ENCODE peak calls at places on chromosomes 13 and 19, in ten cellular contexts. One of them, this sample, is unnamed.

GRCh38 chr13:96403241-96403640 is 313.3 kb downstream of the HS6ST3 start:
- DNase-seq in astrocyte: no peak
- DNase-seq in fibroblast of pulmonary artery: no peak
- DNase-seq in sigmoid colon: no peak
- DNase-seq in GM10248: no peak
- DNase-seq in astrocyte of the spinal cord: no peak
- DNase-seq in CD4-positive, alpha-beta T cell: no peak
- DNase-seq in HFFc6: no peak
- DNase-seq in AG04450: no peak
- DNase-seq in cardiac muscle cell: no peak
- DNase-seq in this sample: no peak

GRCh38 chr19:55651236-55651635 is 3.2 kb downstream of the CCDC106 start:
- DNase-seq in astrocyte: no peak
- DNase-seq in sigmoid colon: no peak
- DNase-seq in HFFc6: no peak
- DNase-seq in AG04450: no peak
- DNase-seq in fibroblast of pulmonary artery: no peak
- DNase-seq in astrocyte of the spinal cord: no peak
- DNase-seq in GM10248: no peak
- DNase-seq in cardiac muscle cell: no peak
- DNase-seq in CD4-positive, alpha-beta T cell: no peak
- DNase-seq in this sample: no peak

GRCh38 chr13:79973533-79973963 is 367.4 kb downstream of the SPRY2 start:
- DNase-seq in cardiac muscle cell: no peak
- DNase-seq in GM10248: peak; percentile 9
- DNase-seq in HFFc6: no peak
- DNase-seq in sigmoid colon: no peak
- DNase-seq in fibroblast of pulmonary artery: no peak
- DNase-seq in astrocyte: no peak
- DNase-seq in astrocyte of the spinal cord: no peak
- DNase-seq in CD4-positive, alpha-beta T cell: no peak
- DNase-seq in AG04450: no peak
- DNase-seq in this sample: peak; percentile 9

GRCh38 chr19:56162258-56162657 is 13.6 kb upstream of the GALP start:
- DNase-seq in fibroblast of pulmonary artery: peak; percentile 52
- DNase-seq in HFFc6: no peak
- DNase-seq in sigmoid colon: no peak
- DNase-seq in AG04450: no peak
- DNase-seq in astrocyte: peak; percentile 20
- DNase-seq in GM10248: no peak
- DNase-seq in astrocyte of the spinal cord: peak; percentile 19
- DNase-seq in cardiac muscle cell: no peak
- DNase-seq in CD4-positive, alpha-beta T cell: no peak
- DNase-seq in this sample: no peak

GRCh38 chr13:75715598-75716523 is 79.7 kb downstream of the LMO7 start:
- DNase-seq in CD4-positive, alpha-beta T cell: no peak
- DNase-seq in fibroblast of pulmonary artery: peak; percentile 55
- DNase-seq in cardiac muscle cell: no peak
- DNase-seq in GM10248: peak; percentile 35
- DNase-seq in HFFc6: no peak
- DNase-seq in sigmoid colon: no peak
- DNase-seq in astrocyte of the spinal cord: peak; percentile 24
- DNase-seq in AG04450: no peak
- DNase-seq in astrocyte: no peak
- DNase-seq in this sample: peak; percentile 38

GRCh38 chr19:45769821-45770191 is 754 bp upstream of the SIX5 start:
- DNase-seq in GM10248: no peak
- DNase-seq in cardiac muscle cell: no peak
- DNase-seq in astrocyte of the spinal cord: no peak
- DNase-seq in HFFc6: no peak
- DNase-seq in astrocyte: no peak
- DNase-seq in sigmoid colon: peak; percentile 88
- DNase-seq in AG04450: no peak
- DNase-seq in CD4-positive, alpha-beta T cell: peak; percentile 64
- DNase-seq in fibroblast of pulmonary artery: peak; percentile 52
- DNase-seq in this sample: peak; percentile 66

GRCh38 chr13:43061496-43062280 is 38.3 kb downstream of the DNAJC15 start:
- DNase-seq in astrocyte of the spinal cord: no peak
- DNase-seq in fibroblast of pulmonary artery: no peak
- DNase-seq in CD4-positive, alpha-beta T cell: no peak
- DNase-seq in AG04450: no peak
- DNase-seq in GM10248: no peak
- DNase-seq in sigmoid colon: no peak
- DNase-seq in HFFc6: no peak
- DNase-seq in astrocyte: no peak
- DNase-seq in cardiac muscle cell: no peak
- DNase-seq in this sample: no peak

GRCh38 chr19:4987692-4988370 is 18.9 kb downstream of the KDM4B start:
- DNase-seq in astrocyte: peak; percentile 48
- DNase-seq in HFFc6: no peak
- DNase-seq in AG04450: no peak
- DNase-seq in GM10248: no peak
- DNase-seq in cardiac muscle cell: no peak
- DNase-seq in CD4-positive, alpha-beta T cell: no peak
- DNase-seq in astrocyte of the spinal cord: no peak
- DNase-seq in fibroblast of pulmonary artery: peak; percentile 48
- DNase-seq in sigmoid colon: no peak
- DNase-seq in this sample: no peak

GRCh38 chr13:20270163-20270865 is 38.2 kb upstream of the GJB6 start:
- DNase-seq in astrocyte of the spinal cord: peak; percentile 15
- DNase-seq in fibroblast of pulmonary artery: peak; percentile 10
- DNase-seq in astrocyte: peak; percentile 37
- DNase-seq in AG04450: no peak
- DNase-seq in sigmoid colon: no peak
- DNase-seq in CD4-positive, alpha-beta T cell: no peak
- DNase-seq in cardiac muscle cell: peak; percentile 17
- DNase-seq in GM10248: no peak
- DNase-seq in HFFc6: no peak
- DNase-seq in this sample: no peak

GRCh38 chr13:58712191-58712590 is 1080.6 kb downstream of the PCDH17 start:
- DNase-seq in AG04450: no peak
- DNase-seq in astrocyte of the spinal cord: no peak
- DNase-seq in fibroblast of pulmonary artery: no peak
- DNase-seq in CD4-positive, alpha-beta T cell: no peak
- DNase-seq in cardiac muscle cell: no peak
- DNase-seq in astrocyte: peak; percentile 0
- DNase-seq in sigmoid colon: no peak
- DNase-seq in GM10248: no peak
- DNase-seq in HFFc6: no peak
- DNase-seq in this sample: no peak

GRCh38 chr19:51020988-51021651 is 1.6 kb upstream of the KLK10 start:
- DNase-seq in CD4-positive, alpha-beta T cell: no peak
- DNase-seq in sigmoid colon: no peak
- DNase-seq in astrocyte: peak; percentile 27
- DNase-seq in cardiac muscle cell: peak; percentile 58
- DNase-seq in astrocyte of the spinal cord: peak; percentile 25
- DNase-seq in AG04450: peak; percentile 7
- DNase-seq in fibroblast of pulmonary artery: peak; percentile 69
- DNase-seq in GM10248: no peak
- DNase-seq in HFFc6: peak; percentile 51
- DNase-seq in this sample: peak; percentile 65

GRCh38 chr13:27372896-27373295 is 51.5 kb upstream of the GTF3A start:
- DNase-seq in HFFc6: no peak
- DNase-seq in AG04450: no peak
- DNase-seq in cardiac muscle cell: peak; percentile 27
- DNase-seq in fibroblast of pulmonary artery: peak; percentile 18
- DNase-seq in CD4-positive, alpha-beta T cell: no peak
- DNase-seq in astrocyte of the spinal cord: no peak
- DNase-seq in sigmoid colon: no peak
- DNase-seq in GM10248: no peak
- DNase-seq in astrocyte: no peak
- DNase-seq in this sample: no peak

GRCh38 chr19:15330801-15331418 is 1.4 kb downstream of the BRD4 start:
- DNase-seq in astrocyte: peak; percentile 82
- DNase-seq in sigmoid colon: no peak
- DNase-seq in GM10248: no peak
- DNase-seq in AG04450: peak; percentile 64
- DNase-seq in CD4-positive, alpha-beta T cell: no peak
- DNase-seq in cardiac muscle cell: peak; percentile 19
- DNase-seq in astrocyte of the spinal cord: peak; percentile 73
- DNase-seq in fibroblast of pulmonary artery: peak; percentile 69
- DNase-seq in HFFc6: peak; percentile 77
- DNase-seq in this sample: peak; percentile 49

GRCh38 chr13:98175823-98176222 is 1.2 kb downstream of the RNF113B start:
- DNase-seq in fibroblast of pulmonary artery: no peak
- DNase-seq in CD4-positive, alpha-beta T cell: no peak
- DNase-seq in cardiac muscle cell: no peak
- DNase-seq in sigmoid colon: no peak
- DNase-seq in AG04450: no peak
- DNase-seq in GM10248: no peak
- DNase-seq in astrocyte: peak; percentile 14
- DNase-seq in HFFc6: no peak
- DNase-seq in astrocyte of the spinal cord: no peak
- DNase-seq in this sample: no peak

GRCh38 chr19:16860118-16860517 is 28.7 kb upstream of the F2RL3 start:
- DNase-seq in fibroblast of pulmonary artery: no peak
- DNase-seq in HFFc6: no peak
- DNase-seq in CD4-positive, alpha-beta T cell: no peak
- DNase-seq in AG04450: no peak
- DNase-seq in astrocyte: no peak
- DNase-seq in sigmoid colon: no peak
- DNase-seq in GM10248: no peak
- DNase-seq in astrocyte of the spinal cord: no peak
- DNase-seq in cardiac muscle cell: no peak
- DNase-seq in this sample: no peak

GRCh38 chr19:44055870-44056269 is 4.0 kb downstream of the ZNF223 start:
- DNase-seq in AG04450: no peak
- DNase-seq in cardiac muscle cell: no peak
- DNase-seq in astrocyte of the spinal cord: no peak
- DNase-seq in sigmoid colon: no peak
- DNase-seq in fibroblast of pulmonary artery: no peak
- DNase-seq in CD4-positive, alpha-beta T cell: no peak
- DNase-seq in astrocyte: no peak
- DNase-seq in GM10248: no peak
- DNase-seq in HFFc6: no peak
- DNase-seq in this sample: no peak

GRCh38 chr19:14479985-14480694 is 5.0 kb upstream of the PTGER1 start:
- DNase-seq in astrocyte of the spinal cord: no peak
- DNase-seq in AG04450: no peak
- DNase-seq in GM10248: peak; percentile 87
- DNase-seq in cardiac muscle cell: peak; percentile 64
- DNase-seq in fibroblast of pulmonary artery: no peak
- DNase-seq in sigmoid colon: no peak
- DNase-seq in astrocyte: no peak
- DNase-seq in HFFc6: no peak
- DNase-seq in CD4-positive, alpha-beta T cell: peak; percentile 45
- DNase-seq in this sample: peak; percentile 93

GRCh38 chr19:18312021-18312534 is 10.8 kb downstream of the LSM4 start:
- DNase-seq in astrocyte of the spinal cord: no peak
- DNase-seq in GM10248: no peak
- DNase-seq in fibroblast of pulmonary artery: no peak
- DNase-seq in sigmoid colon: no peak
- DNase-seq in cardiac muscle cell: no peak
- DNase-seq in HFFc6: no peak
- DNase-seq in CD4-positive, alpha-beta T cell: no peak
- DNase-seq in AG04450: no peak
- DNase-seq in astrocyte: no peak
- DNase-seq in this sample: no peak
- TF ChIP-seq CTCF in astrocyte of the spinal cord: no peak
- TF ChIP-seq CTCF in GM10248: no peak
- TF ChIP-seq CTCF in fibroblast of pulmonary artery: no peak
- TF ChIP-seq CTCF in sigmoid colon: no peak
- TF ChIP-seq CTCF in cardiac muscle cell: no peak
- TF ChIP-seq CTCF in HFFc6: no peak
- TF ChIP-seq CTCF in CD4-positive, alpha-beta T cell: no peak
- TF ChIP-seq CTCF in AG04450: no peak
- TF ChIP-seq CTCF in astrocyte: no peak
- TF ChIP-seq CTCF in this sample: no peak

GRCh38 chr19:12770922-12771321 is 4.4 kb downstream of the HOOK2 start:
- DNase-seq in sigmoid colon: no peak
- DNase-seq in GM10248: no peak
- DNase-seq in HFFc6: no peak
- DNase-seq in cardiac muscle cell: no peak
- DNase-seq in AG04450: no peak
- DNase-seq in astrocyte: no peak
- DNase-seq in fibroblast of pulmonary artery: no peak
- DNase-seq in astrocyte of the spinal cord: no peak
- DNase-seq in CD4-positive, alpha-beta T cell: no peak
- DNase-seq in this sample: no peak

GRCh38 chr19:12774588-12775555 is at the start of gene HOOK2:
- DNase-seq in CD4-positive, alpha-beta T cell: peak; percentile 52
- DNase-seq in fibroblast of pulmonary artery: no peak
- DNase-seq in cardiac muscle cell: no peak
- DNase-seq in HFFc6: no peak
- DNase-seq in GM10248: no peak
- DNase-seq in astrocyte: no peak
- DNase-seq in sigmoid colon: peak; percentile 86
- DNase-seq in astrocyte of the spinal cord: no peak
- DNase-seq in AG04450: no peak
- DNase-seq in this sample: no peak

GRCh38 chr19:12777217-12778019 is 2.1 kb upstream of the HOOK2 start:
- DNase-seq in sigmoid colon: peak; percentile 90
- DNase-seq in astrocyte: no peak
- DNase-seq in GM10248: peak; percentile 75
- DNase-seq in HFFc6: peak; percentile 63
- DNase-seq in CD4-positive, alpha-beta T cell: peak; percentile 67
- DNase-seq in fibroblast of pulmonary artery: peak; percentile 80
- DNase-seq in cardiac muscle cell: peak; percentile 83
- DNase-seq in AG04450: no peak
- DNase-seq in astrocyte of the spinal cord: peak; percentile 85
- DNase-seq in this sample: peak; percentile 83

GRCh38 chr19:12772323-12772722 is 3.0 kb downstream of the HOOK2 start:
- DNase-seq in astrocyte of the spinal cord: no peak
- DNase-seq in GM10248: no peak
- DNase-seq in fibroblast of pulmonary artery: no peak
- DNase-seq in cardiac muscle cell: no peak
- DNase-seq in sigmoid colon: no peak
- DNase-seq in CD4-positive, alpha-beta T cell: no peak
- DNase-seq in AG04450: no peak
- DNase-seq in astrocyte: no peak
- DNase-seq in HFFc6: no peak
- DNase-seq in this sample: no peak

GRCh38 chr19:12773571-12773970 is 1.8 kb downstream of the HOOK2 start:
- DNase-seq in HFFc6: no peak
- DNase-seq in fibroblast of pulmonary artery: peak; percentile 40
- DNase-seq in cardiac muscle cell: no peak
- DNase-seq in AG04450: no peak
- DNase-seq in GM10248: no peak
- DNase-seq in sigmoid colon: no peak
- DNase-seq in astrocyte: no peak
- DNase-seq in CD4-positive, alpha-beta T cell: no peak
- DNase-seq in astrocyte of the spinal cord: no peak
- DNase-seq in this sample: no peak
- TF ChIP-seq CTCF in HFFc6: peak; percentile 66
- TF ChIP-seq CTCF in fibroblast of pulmonary artery: peak; percentile 42
- TF ChIP-seq CTCF in cardiac muscle cell: peak; percentile 31
- TF ChIP-seq CTCF in AG04450: peak; percentile 57
- TF ChIP-seq CTCF in GM10248: peak; percentile 46
- TF ChIP-seq CTCF in sigmoid colon: no peak
- TF ChIP-seq CTCF in astrocyte: peak; percentile 22
- TF ChIP-seq CTCF in CD4-positive, alpha-beta T cell: no peak
- TF ChIP-seq CTCF in astrocyte of the spinal cord: peak; percentile 50
- TF ChIP-seq CTCF in this sample: peak; percentile 15

GRCh38 chr13:66543780-66544179 is 686.4 kb downstream of the PCDH9 start:
- DNase-seq in AG04450: no peak
- DNase-seq in HFFc6: no peak
- DNase-seq in astrocyte: no peak
- DNase-seq in CD4-positive, alpha-beta T cell: no peak
- DNase-seq in GM10248: peak; percentile 1
- DNase-seq in cardiac muscle cell: no peak
- DNase-seq in astrocyte of the spinal cord: no peak
- DNase-seq in sigmoid colon: no peak
- DNase-seq in fibroblast of pulmonary artery: no peak
- DNase-seq in this sample: no peak
- TF ChIP-seq CTCF in AG04450: no peak
- TF ChIP-seq CTCF in HFFc6: peak; percentile 23
- TF ChIP-seq CTCF in astrocyte: no peak
- TF ChIP-seq CTCF in CD4-positive, alpha-beta T cell: no peak
- TF ChIP-seq CTCF in GM10248: no peak
- TF ChIP-seq CTCF in cardiac muscle cell: no peak
- TF ChIP-seq CTCF in astrocyte of the spinal cord: peak; percentile 16
- TF ChIP-seq CTCF in sigmoid colon: no peak
- TF ChIP-seq CTCF in fibroblast of pulmonary artery: no peak
- TF ChIP-seq CTCF in this sample: peak; percentile 9

GRCh38 chr19:8335343-8336071 is 7.6 kb downstream of the KANK3 start:
- DNase-seq in HFFc6: no peak
- DNase-seq in astrocyte: no peak
- DNase-seq in cardiac muscle cell: peak; percentile 18
- DNase-seq in CD4-positive, alpha-beta T cell: no peak
- DNase-seq in sigmoid colon: no peak
- DNase-seq in GM10248: peak; percentile 37
- DNase-seq in AG04450: no peak
- DNase-seq in fibroblast of pulmonary artery: no peak
- DNase-seq in astrocyte of the spinal cord: no peak
- DNase-seq in this sample: peak; percentile 82
- TF ChIP-seq CTCF in HFFc6: no peak
- TF ChIP-seq CTCF in astrocyte: no peak
- TF ChIP-seq CTCF in cardiac muscle cell: no peak
- TF ChIP-seq CTCF in CD4-positive, alpha-beta T cell: no peak
- TF ChIP-seq CTCF in sigmoid colon: no peak
- TF ChIP-seq CTCF in GM10248: no peak
- TF ChIP-seq CTCF in AG04450: peak; percentile 9
- TF ChIP-seq CTCF in fibroblast of pulmonary artery: no peak
- TF ChIP-seq CTCF in astrocyte of the spinal cord: no peak
- TF ChIP-seq CTCF in this sample: no peak